ENCODE peak calls at places on chromosomes 4 and X, in seven cellular contexts. X, W, V, K, F, P and R are unnamed samples.

GRCh38 chr4:5142726-5143125 is 91.4 kb downstream of the STK32B start:
- DNase-seq in V (no peak), X (peak; percentile 70), K (peak; percentile 16), W (peak; percentile 66), P (no peak), F (no peak), R (no peak)

GRCh38 chr4:5471206-5471605 is 237.2 kb downstream of the EVC2 start:
- DNase-seq in K (no peak), V (peak; percentile 29), P (peak; percentile 57), X (no peak), W (no peak), F (no peak), R (no peak)

GRCh38 chrX:46758956-46759644 is at the start of gene SLC9A7:
- DNase-seq in P (peak; percentile 70), V (peak; percentile 91), X (peak; percentile 72), F (peak; percentile 88), K (peak; percentile 85), W (peak; percentile 61), R (peak; percentile 75)

GRCh38 chrX:56233682-56234081 is 1.5 kb downstream of the KLF8 start:
- DNase-seq in K (no peak), P (peak; percentile 69), F (peak; percentile 70), X (peak; percentile 38), W (no peak), V (peak; percentile 80), R (peak; percentile 78)

GRCh38 chr4:35167385-35167784 is 1076.9 kb downstream of the ARAP2 start:
- DNase-seq in X (no peak), K (no peak), F (no peak), W (no peak), P (no peak), V (no peak), R (no peak)

GRCh38 chrX:105210258-105210657 is 10.2 kb downstream of the TEX13A start:
- DNase-seq in K (no peak), W (no peak), P (no peak), V (no peak), X (no peak), F (no peak), R (no peak)

GRCh38 chr4:86114563-86114962 is 245.3 kb downstream of the MAPK10 start:
- DNase-seq in P (no peak), X (no peak), V (peak; percentile 47), K (no peak), F (peak; percentile 23), W (no peak), R (no peak)

GRCh38 chr4:148849581-148849980 is 407.4 kb upstream of the NR3C2 start:
- DNase-seq in W (no peak), X (no peak), K (no peak), V (no peak), F (no peak), P (no peak), R (no peak)

GRCh38 chr4:20284990-20285389 is 33.3 kb downstream of the SLIT2 start:
- DNase-seq in W (peak; percentile 77), P (no peak), F (no peak), X (peak; percentile 28), K (no peak), V (no peak), R (no peak)

GRCh38 chr4:12674184-12674583 is 810.0 kb downstream of the RAB28 start:
- DNase-seq in W (no peak), P (no peak), F (no peak), X (no peak), V (no peak), K (no peak), R (no peak)

GRCh38 chr4:5292091-5292490 is 240.8 kb downstream of the STK32B start:
- DNase-seq in P (no peak), W (no peak), F (no peak), K (no peak), V (no peak), X (no peak), R (no peak)

GRCh38 chrX:125998432-125998831 is 167.7 kb downstream of the DCAF12L2 start:
- DNase-seq in V (no peak), X (no peak), F (no peak), K (peak; percentile 1), P (no peak), W (no peak), R (no peak)

GRCh38 chr4:121072080-121072835 is at the start of gene NDNF:
- DNase-seq in W (peak; percentile 6), P (no peak), X (peak; percentile 47), V (peak; percentile 87), F (peak; percentile 71), K (no peak), R (peak; percentile 86)

GRCh38 chrX:119094819-119095218 is 22.0 kb downstream of the CT47C1 start:
- DNase-seq in P (no peak), V (no peak), K (no peak), W (no peak), F (no peak), X (no peak), R (no peak)

GRCh38 chrX:119101168-119101567 is 26.4 kb downstream of the KIAA1210 start:
- DNase-seq in P (no peak), X (no peak), W (no peak), F (no peak), K (no peak), V (no peak), R (no peak)

GRCh38 chrX:119093991-119094741 is 21.4 kb downstream of the CT47C1 start:
- DNase-seq in F (no peak), V (no peak), P (no peak), K (no peak), X (no peak), W (peak; percentile 4), R (no peak)

DNA sequence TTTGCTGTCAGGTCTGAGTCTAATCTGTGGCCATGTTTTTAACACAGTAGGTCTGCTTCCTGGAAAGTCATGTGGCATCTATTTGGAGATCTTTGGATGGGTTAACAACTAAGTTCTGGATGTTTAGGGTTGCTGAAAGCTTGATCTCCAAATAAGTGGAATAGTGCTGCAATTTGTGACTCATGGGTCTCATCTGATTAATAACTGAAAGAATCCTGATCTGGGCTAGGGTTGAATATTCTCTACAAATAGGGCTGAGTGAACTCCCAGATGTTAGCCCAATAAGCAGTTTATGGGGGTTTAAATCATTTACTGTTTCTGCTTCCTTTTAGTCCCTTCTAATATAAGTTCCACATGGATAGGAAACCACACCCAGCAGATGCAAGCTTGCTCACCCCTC is 23.1 kb downstream of the CT47C1 start:
- DNase-seq in P (no peak), K (no peak), F (no peak), V (no peak), W (no peak), X (no peak), R (no peak)
- H3K9me3 ChIP-seq in P (no peaks in the 10 kb centered on the region), K (no peaks in the 10 kb centered on the region), F (no peaks in the 10 kb centered on the region), V (no peaks in the 10 kb centered on the region), W (no peaks in the 10 kb centered on the region), X (no peaks in the 10 kb centered on the region), R (no peaks in the 10 kb centered on the region)

DNA sequence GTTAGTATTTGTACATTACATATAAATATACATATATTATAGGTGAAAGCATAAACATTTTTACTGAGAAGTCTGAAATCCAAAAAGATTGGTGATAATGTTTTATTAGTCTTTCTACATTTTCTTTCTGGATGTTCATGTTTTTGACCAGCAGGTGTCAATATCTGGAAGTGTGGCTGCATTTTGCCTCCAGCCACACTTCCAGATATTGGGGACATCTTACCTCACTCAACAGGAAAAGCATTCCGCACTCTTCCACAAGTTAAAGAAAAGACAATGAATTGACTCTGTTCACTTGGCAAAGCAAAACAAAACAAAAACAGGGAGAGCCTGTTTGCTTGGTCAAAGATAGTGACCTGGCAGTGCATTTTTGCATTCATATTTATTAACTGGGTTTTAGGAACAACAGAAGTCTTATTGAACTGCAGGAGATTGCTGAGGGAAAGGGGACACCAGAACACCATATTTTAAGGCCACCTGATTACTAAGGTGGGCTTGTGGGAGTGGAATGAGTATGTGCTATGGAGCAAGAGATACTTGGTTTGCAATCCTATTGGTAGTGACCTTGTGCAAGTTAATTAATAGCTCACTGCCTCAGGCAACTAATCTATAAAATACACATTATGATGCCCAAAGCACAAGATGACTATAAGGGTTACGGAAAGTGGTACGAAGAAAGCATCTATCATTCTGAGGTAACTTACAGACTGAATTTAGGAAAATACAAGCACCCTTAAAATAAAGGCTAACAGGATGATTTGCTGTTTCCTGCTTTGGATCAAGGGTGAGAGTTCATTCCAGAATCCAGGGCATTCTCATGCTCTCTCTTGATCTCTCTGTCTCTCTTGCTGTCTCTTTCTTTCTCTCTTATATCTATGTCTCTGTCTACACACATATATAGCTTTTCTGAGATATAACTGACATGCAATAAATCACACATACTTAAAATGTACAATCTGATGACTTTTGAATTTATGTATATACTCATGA is 389.9 kb upstream of the EMCN start:
- DNase-seq in V (no peak), X (peak; percentile 35), P (no peak), F (no peak), W (peak; percentile 5), K (no peak), R (no peak)
- TF ChIP-seq CTCF in V (peak; percentile 40), X (peak; percentile 34), P (no peak), F (peak; percentile 41), W (peak; percentile 21), K (peak; percentile 65), R (no peak)

GRCh38 chr4:109764785-109765419 is 35.0 kb upstream of the PLA2G12A start:
- DNase-seq in V (no peak), F (no peak), W (no peak), K (no peak), X (no peak), P (no peak), R (no peak)

GRCh38 chr4:109764376-109764775 is 34.5 kb upstream of the PLA2G12A start:
- DNase-seq in P (no peak), F (no peak), W (no peak), V (no peak), X (peak; percentile 12), K (no peak), R (no peak)

GRCh38 chr4:109755656-109756055 is 25.8 kb upstream of the PLA2G12A start:
- DNase-seq in K (no peak), F (no peak), P (no peak), W (no peak), V (no peak), X (no peak), R (no peak)

DNA sequence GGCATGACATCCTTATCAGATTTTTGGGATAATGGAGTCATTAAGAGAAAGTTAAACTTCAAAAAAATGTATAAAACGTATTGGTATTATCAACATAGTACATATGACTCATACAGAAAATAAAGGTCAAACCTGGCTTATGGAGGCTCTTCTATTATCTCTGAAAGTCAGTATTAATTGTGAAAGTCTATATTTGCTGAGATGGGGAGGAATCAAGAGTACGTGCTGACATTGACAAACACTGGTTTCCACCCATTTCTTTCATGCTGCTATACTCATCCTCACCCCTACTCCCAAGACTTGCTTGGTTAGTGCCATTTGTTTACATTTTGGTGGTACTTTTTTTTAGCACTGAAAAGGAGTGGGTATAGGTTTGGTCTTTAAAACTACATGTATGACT is 30.8 kb upstream of the PLA2G12A start:
- DNase-seq in X (no peak), F (no peak), K (no peak), V (no peak), P (no peak), W (no peak), R (no peak)
- H3K36me3 ChIP-seq in X (no peaks in the 10 kb centered on the region), F (no peaks in the 10 kb centered on the region), K (no peaks in the 10 kb centered on the region), V (no peaks in the 10 kb centered on the region), P (no peaks in the 10 kb centered on the region), W (no peaks in the 10 kb centered on the region), R (no peaks in the 10 kb centered on the region)

GRCh38 chr4:294732-295131 is 10.5 kb downstream of the ZNF732 start:
- DNase-seq in V (no peak), P (no peak), W (no peak), X (no peak), F (no peak), K (no peak), R (no peak)
- H3K9me3 ChIP-seq in V (no peaks in the 10 kb centered on the region), P (peaks cover 23% of the 10 kb centered on the region), W (peaks cover 19% of the 10 kb centered on the region), X (no peaks in the 10 kb centered on the region), F (peaks cover 4% of the 10 kb centered on the region), K (peaks cover 4% of the 10 kb centered on the region), R (no peaks in the 10 kb centered on the region)

GRCh38 chr4:147843162-147843561 is 111.3 kb downstream of the ARHGAP10 start:
- DNase-seq in V (no peak), W (no peak), K (peak; percentile 19), P (no peak), F (no peak), X (no peak), R (no peak)
- TF ChIP-seq CTCF in V (no peak), W (no peak), K (peak; percentile 35), P (no peak), F (peak; percentile 25), X (peak; percentile 15), R (no peak)